ENCODE peak calls at places on chromosomes 2 and 18, in ten cellular contexts. C is foreskin melanocyte; T is hepatocyte; V is astrocyte of the spinal cord; O is activated T-cell treated with anti-CD3 and anti-CD28 coated beads, Interleukin-2, amount 50 U/mL, for 72 hours; K is activated T-helper 1 cell treated with Interleukin-2 at 50 U/mL for 16 hours; Q is OCI-LY7; M is PC-3; G is stimulated activated CD4-positive, alpha-beta T cell treated with anti-CD3 and anti-CD28 coated beads, Interleukin-4, amount 100 ng/mL, for 48 hours; F is HEK293T. S is an unnamed sample.

GRCh38 chr2:37344453-37345361 is at the start of gene QPCT:
- DNase-seq in O (peak; percentile 53), K (peak; percentile 58), Q (peak; percentile 68), T (no peak), F (peak; percentile 63), M (no peak), V (peak; percentile 43), G (no peak), C (no peak), S (peak; percentile 23)

GRCh38 chr2:204505488-204505887 is 39.8 kb upstream of the PARD3B start:
- DNase-seq in V (no peak), T (no peak), F (no peak), M (no peak), Q (no peak), K (no peak), G (no peak), C (no peak), O (no peak), S (no peak)

GRCh38 chr2:175175896-175176295 is 5.6 kb downstream of the ATP5MC3 start:
- DNase-seq in K (no peak), G (no peak), C (no peak), V (peak; percentile 42), F (no peak), Q (no peak), O (no peak), M (peak; percentile 89), T (no peak), S (peak; percentile 10)

GRCh38 chr2:170972508-170973224 is 43.6 kb downstream of the GORASP2 start:
- DNase-seq in C (no peak), T (no peak), F (no peak), M (peak; percentile 18), Q (no peak), G (no peak), V (peak; percentile 20), O (no peak), K (no peak), S (no peak)

GRCh38 chr2:54481686-54482085 is 25.6 kb downstream of the SPTBN1 start:
- DNase-seq in K (no peak), G (no peak), T (no peak), C (no peak), Q (no peak), F (no peak), V (no peak), O (no peak), M (no peak), S (no peak)

GRCh38 chr2:5140367-5140766 is 551.8 kb upstream of the SOX11 start:
- DNase-seq in K (no peak), C (no peak), T (no peak), M (peak; percentile 59), V (peak; percentile 54), Q (no peak), G (no peak), F (no peak), O (no peak), S (peak; percentile 88)

GRCh38 chr18:62524443-62525200 is 1.8 kb downstream of the ZCCHC2 start:
- DNase-seq in C (no peak), T (peak; percentile 78), Q (peak; percentile 60), K (peak; percentile 50), F (peak; percentile 13), O (peak; percentile 76), M (peak; percentile 46), G (peak; percentile 44), V (peak; percentile 60), S (peak; percentile 72)

GRCh38 chr2:177187631-177188312 is 24.8 kb upstream of the HNRNPA3 start:
- DNase-seq in K (no peak), Q (no peak), T (peak; percentile 51), O (no peak), M (no peak), G (no peak), V (peak; percentile 57), F (no peak), C (peak; percentile 31), S (peak; percentile 51)

GRCh38 chr2:11535899-11536344 is 2.1 kb downstream of the GREB1 start:
- DNase-seq in O (no peak), K (no peak), G (no peak), Q (no peak), V (no peak), C (no peak), F (no peak), T (no peak), M (no peak), S (no peak)

GRCh38 chr2:20172273-20173052 is 52.5 kb downstream of the SDC1 start:
- DNase-seq in Q (no peak), G (no peak), O (no peak), C (no peak), K (no peak), T (no peak), M (no peak), V (no peak), F (no peak), S (peak; percentile 97)

GRCh38 chr18:59353079-59353680 is 5.9 kb downstream of the LMAN1 start:
- DNase-seq in G (no peak), Q (no peak), F (no peak), M (peak; percentile 13), C (no peak), T (no peak), O (no peak), K (no peak), V (no peak), S (peak; percentile 79)